ENCODE peak calls at places on chromosomes 6 and 20, in five cellular contexts. I, P, G, N and V are unnamed samples. For H3K36me3, the result is how much of the 10 kb centered on the place peaks cover.

GRCh38 chr20:3744806-3745685 is 12.6 kb downstream of the HSPA12B start:
- DNase-seq in N (peak), I (no peak), G (peak), P (peak), V (peak)

GRCh38 chr6:81450180-81450579 is 302.3 kb downstream of the TENT5A start:
- DNase-seq in I (no peak), N (no peak), G (peak), P (no peak), V (no peak)

GRCh38 chr20:17498181-17498580 is 33.0 kb downstream of the BFSP1 start:
- DNase-seq in P (no peak), G (no peak), I (no peak), N (no peak), V (no peak)

GRCh38 chr6:3852391-3852790 is 3.2 kb downstream of the FAM50B start:
- DNase-seq in P (no peak), G (no peak), N (no peak), I (no peak), V (no peak)

GRCh38 chr6:15184441-15184861 is 61.4 kb upstream of the JARID2 start:
- DNase-seq in G (no peak), N (no peak), I (no peak), P (no peak), V (no peak)

GRCh38 chr6:87907521-87907920 is 140.1 kb upstream of the SPACA1 start:
- DNase-seq in P (no peak), G (no peak), I (no peak), N (no peak), V (no peak)

GRCh38 chr6:8014947-8015346 is 49.2 kb downstream of the BLOC1S5 start:
- DNase-seq in N (no peak), P (no peak), G (no peak), I (no peak), V (no peak)

GRCh38 chr6:118579786-118580185 is 31.7 kb downstream of the PLN start:
- DNase-seq in G (no peak), N (no peak), P (no peak), I (no peak), V (no peak)

GRCh38 chr6:473759-474453 is 82.4 kb downstream of the IRF4 start:
- DNase-seq in P (no peak), G (no peak), I (no peak), N (no peak), V (no peak)

GRCh38 chr6:47132724-47133123 is 90.6 kb upstream of the ADGRF1 start:
- DNase-seq in P (no peak), G (no peak), I (no peak), N (no peak), V (no peak)

GRCh38 chr6:40922281-40922680 is 116.7 kb downstream of the UNC5CL start:
- DNase-seq in G (no peak), N (no peak), P (no peak), I (no peak), V (no peak)

GRCh38 chr6:55492259-55492658 is 86.7 kb downstream of the HMGCLL1 start:
- DNase-seq in G (no peak), P (no peak), N (no peak), I (no peak), V (no peak)

GRCh38 chr6:4776967-4777925 is 1.0 kb downstream of the CDYL start:
- DNase-seq in I (no peak), N (no peak), P (no peak), G (peak), V (peak)

GRCh38 chr6:41696788-41697187 is 38.6 kb downstream of the TFEB start:
- DNase-seq in N (no peak), G (no peak), I (no peak), P (no peak), V (no peak)

DNA sequence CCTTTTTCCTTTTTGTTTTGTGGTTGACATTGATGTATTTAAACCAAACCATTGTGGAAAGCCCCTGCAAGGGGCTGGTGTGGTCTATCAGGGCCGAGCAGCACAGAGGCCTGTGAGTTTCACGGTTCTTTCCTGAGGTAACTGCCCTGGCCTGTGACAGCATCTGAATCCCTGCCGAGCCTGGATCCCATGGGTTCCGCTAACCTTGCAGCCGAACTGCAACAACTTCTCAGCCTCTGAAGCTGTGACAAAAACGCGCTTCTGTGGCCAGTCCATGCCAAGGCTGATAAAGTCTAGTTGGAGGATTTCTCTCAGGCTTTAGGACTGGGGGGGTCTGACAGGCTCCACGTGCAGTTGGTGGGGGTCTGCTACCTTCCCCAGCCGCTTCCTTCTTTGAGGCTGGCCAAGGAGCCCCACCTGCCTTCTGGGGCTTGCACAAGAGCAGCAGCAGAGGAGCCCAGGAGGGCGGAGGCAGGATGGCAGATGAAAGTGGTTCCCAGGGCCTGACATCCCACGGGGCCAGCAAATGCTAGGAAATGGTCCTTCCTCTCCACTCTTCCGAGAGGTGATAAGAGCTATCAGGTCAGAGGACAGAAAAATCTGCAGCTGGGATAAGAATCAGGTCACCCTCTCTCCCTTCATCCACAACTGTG is 150.9 kb downstream of the PREX1 start:
- DNase-seq in P (no peak), N (no peak), G (no peak), I (no peak), V (no peak)
- TF ChIP-seq CTCF in P (no peak), N (no peak), G (no peak), I (no peak), V (no peak)

DNA sequence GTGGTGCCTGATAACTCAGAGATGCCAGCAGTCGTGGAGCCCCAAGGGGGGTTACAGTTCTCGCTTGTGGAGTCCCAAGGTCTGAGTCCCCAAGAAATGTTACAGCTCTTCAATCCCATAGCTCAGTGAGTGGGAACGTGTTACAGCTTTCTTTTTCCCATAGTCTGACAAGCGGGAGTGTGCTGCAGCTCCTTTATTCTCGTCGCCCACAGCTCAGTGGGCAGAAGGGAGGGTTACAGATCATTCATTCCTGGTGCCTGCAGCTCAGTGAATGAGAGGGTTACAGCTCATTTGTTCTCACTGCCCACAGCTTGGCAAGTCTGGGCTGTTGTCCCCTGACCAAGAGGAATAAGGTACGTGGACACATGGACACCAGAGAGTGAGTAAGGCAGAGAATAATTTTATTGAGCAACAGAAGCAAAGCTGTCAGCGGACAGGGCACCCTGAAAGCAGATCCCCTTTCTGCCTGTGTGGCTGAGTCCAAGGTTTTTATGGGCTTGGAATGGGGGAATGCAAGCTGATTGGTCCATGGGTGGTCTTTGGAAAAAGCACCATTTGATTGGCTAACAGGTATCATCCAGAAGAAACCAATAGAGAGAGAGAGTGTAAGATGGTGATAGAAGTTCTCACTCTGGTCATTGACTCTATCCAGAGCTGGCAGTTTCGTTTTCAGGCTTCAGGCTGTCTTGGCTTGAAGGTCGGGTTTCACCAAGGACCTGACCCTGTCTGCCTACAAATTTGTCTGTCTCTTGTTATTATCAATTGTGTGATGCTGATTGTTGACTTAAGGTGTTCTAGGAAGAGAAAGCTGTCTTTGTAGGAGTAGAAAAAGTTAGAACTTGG is 16.4 kb downstream of the RNF217 start:
- DNase-seq in G (no peak), N (no peak), P (no peak), I (no peak), V (no peak)
- H3K36me3 ChIP-seq in G (under half), N (under half), P (under half), I (under half), V (under half)

DNA sequence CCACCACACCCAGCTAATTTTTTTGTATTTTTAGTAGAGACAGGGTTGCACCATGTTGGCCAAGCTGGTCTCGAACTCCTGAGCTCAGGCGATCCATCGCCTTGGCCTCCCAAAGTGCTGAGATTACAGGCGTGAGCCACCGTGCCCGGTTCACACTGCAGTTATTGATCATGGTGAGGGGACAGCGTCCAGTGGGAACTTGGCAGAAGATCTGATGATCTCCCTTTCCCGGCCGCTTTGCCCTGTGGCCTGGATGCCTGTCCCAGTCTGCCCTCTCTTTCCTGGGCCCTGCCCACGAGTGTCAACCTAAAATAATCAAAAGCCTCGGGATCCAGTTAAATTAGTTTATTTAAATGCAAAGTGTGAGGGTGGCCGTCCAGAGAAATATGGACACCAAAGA is 42.2 kb downstream of the CPNE5 start:
- DNase-seq in I (no peak), P (no peak), N (no peak), G (no peak), V (no peak)
- TF ChIP-seq POLR2A in I (no peak), P (no peak), N (no peak), G (no peak), V (no peak)

GRCh38 chr6:109082178-109082577 is 12.5 kb downstream of the SESN1 start:
- DNase-seq in G (no peak), P (no peak), I (no peak), N (no peak), V (no peak)
- TF ChIP-seq CTCF in G (no peak), P (no peak), I (no peak), N (no peak), V (no peak)

GRCh38 chr20:20036756-20037155 is 15.5 kb downstream of the CRNKL1 start:
- DNase-seq in G (no peak), N (no peak), I (no peak), P (no peak), V (no peak)
- H3K36me3 ChIP-seq in G (half or more), N (half or more), I (under half), P (under half), V (half or more)